ENCODE peak calls at places on chromosomes 16 and 17, in five cellular contexts. Z is CD8-positive, alpha-beta T cell; B is psoas muscle; M is mammary epithelial cell; V is fibroblast of mammary gland. C is an unnamed sample.

GRCh38 chr17:75876190-75876937 is 2.0 kb downstream of the TRIM47 start:
- DNase-seq in B (peak; percentile 47), V (no peak), Z (peak; percentile 84), M (peak; percentile 83), C (peak; percentile 73)

GRCh38 chr17:7208754-7209460 is 10.7 kb downstream of the DLG4 start:
- DNase-seq in B (no peak), M (no peak), Z (no peak), V (no peak), C (no peak)

GRCh38 chr17:69084911-69085310 is 24.2 kb upstream of the ABCA9 start:
- DNase-seq in V (no peak), B (no peak), M (peak; percentile 4), Z (no peak), C (peak; percentile 35)

GRCh38 chr17:62163847-62164246 is 98.8 kb upstream of the MED13 start:
- DNase-seq in Z (no peak), M (no peak), B (no peak), V (no peak), C (peak; percentile 26)

GRCh38 chr17:36686123-36686669 is 84.8 kb downstream of the MRM1 start:
- DNase-seq in B (no peak), Z (no peak), M (peak; percentile 58), V (no peak), C (peak; percentile 53)

GRCh38 chr17:64694207-64694606 is 32.1 kb upstream of the SMURF2 start:
- DNase-seq in Z (no peak), B (peak; percentile 61), V (peak; percentile 79), M (peak; percentile 71), C (peak; percentile 71)

GRCh38 chr16:84177740-84178070 is 9.2 kb downstream of the TAF1C start:
- DNase-seq in M (peak; percentile 34), V (peak; percentile 61), Z (no peak), B (no peak), C (peak; percentile 79)

GRCh38 chr17:48927978-48928716 is 16.5 kb downstream of the SNF8 start:
- DNase-seq in Z (no peak), V (no peak), B (no peak), M (no peak), C (no peak)

GRCh38 chr17:74981318-74981978 is 6.0 kb upstream of the CDR2L start:
- DNase-seq in V (no peak), B (no peak), Z (no peak), M (no peak), C (no peak)

GRCh38 chr17:79388556-79389295 is 222.1 kb downstream of the RBFOX3 start:
- DNase-seq in M (peak; percentile 31), B (peak; percentile 45), V (peak; percentile 27), Z (no peak), C (peak; percentile 20)

GRCh38 chr16:19130852-19131808 is 17.4 kb downstream of the ITPRIPL2 start:
- DNase-seq in B (no peak), Z (no peak), V (peak; percentile 91), M (no peak), C (peak; percentile 73)

GRCh38 chr17:7886227-7887037 is 2.2 kb upstream of the CHD3 start:
- DNase-seq in V (no peak), M (peak; percentile 25), Z (peak; percentile 72), B (no peak), C (peak; percentile 23)

GRCh38 chr16:68499011-68499410 is 40.1 kb upstream of the ZFP90 start:
- DNase-seq in Z (no peak), V (no peak), B (no peak), M (no peak), C (no peak)

GRCh38 chr17:4583796-4584124 is 569 bp upstream of the SMTNL2 start:
- DNase-seq in M (no peak), B (no peak), V (no peak), Z (peak; percentile 19), C (no peak)

GRCh38 chr17:80388175-80388574 is 26.8 kb upstream of the ENDOV start:
- DNase-seq in V (no peak), M (no peak), Z (no peak), B (no peak), C (no peak)

DNA sequence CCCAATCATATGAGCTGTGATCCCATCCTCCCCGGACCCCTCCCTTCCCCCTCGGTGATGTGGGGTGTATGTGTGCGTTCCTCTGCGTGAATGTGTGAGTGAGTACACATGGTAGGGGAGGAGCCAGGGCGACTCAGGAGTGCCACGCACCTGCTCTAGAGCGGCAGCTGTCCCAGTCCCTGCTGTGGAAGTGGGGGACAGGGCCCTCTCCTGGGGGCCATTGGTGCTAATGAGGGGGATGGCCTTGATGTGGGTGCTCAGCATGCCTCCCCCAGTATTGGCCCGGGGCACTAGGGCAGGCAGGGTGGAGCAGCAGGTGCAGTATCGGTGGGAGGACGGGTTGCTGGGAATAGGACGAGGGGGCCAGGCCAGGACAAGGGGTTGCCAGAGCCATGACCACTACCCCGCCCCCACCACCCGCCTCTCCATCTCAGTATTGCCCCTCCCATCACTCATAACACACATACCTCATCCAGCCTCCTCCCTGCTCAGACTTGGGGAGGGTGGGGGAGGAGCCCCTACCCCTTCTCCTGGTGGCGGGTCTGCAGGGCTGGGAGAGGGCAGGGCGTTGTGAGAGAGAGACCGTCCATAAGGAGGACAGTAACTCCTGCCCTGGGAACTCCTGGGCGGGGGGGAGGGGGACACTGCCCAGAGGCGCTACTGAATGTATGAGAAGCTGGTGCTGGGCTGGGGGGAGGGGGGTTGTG is 8.5 kb downstream of the NR1D1 start:
- DNase-seq in M (no peak), B (peak; percentile 59), Z (no peak), V (no peak), C (no peak)
- H3K4me3 ChIP-seq in M (no peak overlapping the region), B (peak overlapping the region; percentile 47), Z (no peak overlapping the region), V (no peak overlapping the region), C (no peak overlapping the region)

GRCh38 chr16:66273644-66274334 is 92.7 kb upstream of the CDH5 start:
- DNase-seq in M (peak; percentile 36), V (peak; percentile 90), Z (no peak), B (no peak), C (peak; percentile 65)
- TF ChIP-seq CTCF in M (peak; percentile 38), V (peak; percentile 71), Z (no peak), B (no peak), C (peak; percentile 25)

GRCh38 chr16:35173295-35173694 is 1713.9 kb downstream of the TP53TG3F start:
- DNase-seq in B (no peak), M (no peak), V (no peak), Z (no peak), C (no peak)

GRCh38 chr16:35181422-35182030 is 1722.1 kb downstream of the TP53TG3F start:
- DNase-seq in Z (no peak), M (no peak), B (no peak), V (no peak), C (no peak)

GRCh38 chr16:35174006-35174405 is 1714.6 kb downstream of the TP53TG3F start:
- DNase-seq in B (no peak), Z (no peak), V (no peak), M (no peak), C (no peak)

GRCh38 chr16:35180970-35181369 is 1721.6 kb downstream of the TP53TG3F start:
- DNase-seq in M (no peak), Z (no peak), B (no peak), V (no peak), C (no peak)

GRCh38 chr16:35176449-35176848 is 1717.0 kb downstream of the TP53TG3F start:
- DNase-seq in B (no peak), M (no peak), Z (no peak), V (no peak), C (no peak)
- H3K4me3 ChIP-seq in B (no peak overlapping the region), M (no peak overlapping the region), Z (no peak overlapping the region), V (no peak overlapping the region), C (no peak overlapping the region)

GRCh38 chr16:81212830-81213465 is 25.5 kb upstream of the BCO1 start:
- DNase-seq in V (no peak), Z (no peak), M (no peak), B (no peak), C (no peak)

GRCh38 chr16:81216114-81216513 is 22.4 kb upstream of the BCO1 start:
- DNase-seq in B (no peak), Z (no peak), V (no peak), M (no peak), C (no peak)

GRCh38 chr16:81216706-81217105 is 21.8 kb upstream of the BCO1 start:
- DNase-seq in B (no peak), V (no peak), M (no peak), Z (no peak), C (no peak)

GRCh38 chr16:81210807-81211206 is 27.7 kb upstream of the BCO1 start:
- DNase-seq in V (no peak), B (no peak), M (no peak), Z (no peak), C (no peak)

DNA sequence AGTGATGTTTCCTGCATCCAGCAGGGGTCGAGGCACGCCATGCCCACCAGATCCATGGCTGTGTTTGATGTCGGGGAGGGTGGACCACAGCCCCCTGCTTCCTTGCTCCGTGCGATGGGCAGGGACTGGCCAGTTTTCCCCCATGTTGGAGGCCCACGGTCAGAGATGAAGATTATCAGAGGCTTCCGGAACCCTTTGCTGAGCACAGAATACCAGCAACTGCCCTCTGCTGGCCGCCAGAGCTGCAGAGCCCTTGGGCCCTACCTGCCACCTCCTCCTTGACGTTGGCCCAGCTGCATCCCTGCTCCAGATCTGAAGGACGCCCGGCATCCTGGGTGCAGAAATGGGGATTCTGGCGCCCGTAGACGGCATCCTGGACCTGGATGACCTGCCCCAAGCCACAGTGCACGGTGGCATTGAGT is 23.7 kb upstream of the BCO1 start:
- DNase-seq in B (no peak), M (no peak), Z (no peak), V (no peak), C (peak; percentile 13)
- TF ChIP-seq CTCF in B (no peak), M (no peak), Z (no peak), V (peak; percentile 33), C (peak; percentile 63)